ENCODE peak calls at places on chromosomes 7 and 10, in ten cellular contexts. J is fibroblast of pulmonary artery, V is foreskin fibroblast, P is IMR-90, Y is epithelial cell of esophagus, Q is kidney epithelial cell, R is AG04450, I is HL-60, H is K562, D is bronchial epithelial cell. T is an unnamed sample.

GRCh38 chr10:69766161-69766910 is 35.4 kb upstream of the COL13A1 start:
- DNase-seq in Q (no peak), R (no peak), Y (no peak), I (no peak), J (no peak), P (no peak), V (peak), H (no peak), D (no peak), T (no peak)

GRCh38 chr7:6497637-6497905 is 49.8 kb upstream of the DAGLB start:
- DNase-seq in Q (no peak), V (no peak), J (no peak), H (no peak), P (no peak), D (no peak), Y (no peak), R (no peak), I (no peak), T (no peak)

GRCh38 chr7:116087291-116087690 is 56.7 kb upstream of the TFEC start:
- DNase-seq in Q (no peak), R (no peak), V (no peak), H (no peak), I (no peak), J (no peak), P (no peak), Y (no peak), D (no peak), T (no peak)

GRCh38 chr10:31820096-31820495 is 108.5 kb downstream of the ARHGAP12 start:
- DNase-seq in Q (no peak), R (no peak), H (no peak), V (no peak), I (no peak), P (no peak), J (no peak), D (no peak), Y (no peak), T (no peak)

GRCh38 chr10:86665868-86666267 is 2.4 kb upstream of the LDB3 start:
- DNase-seq in Y (no peak), J (no peak), V (no peak), R (no peak), Q (no peak), P (no peak), D (no peak), I (no peak), H (no peak), T (no peak)

GRCh38 chr10:125231116-125231812 is 70.9 kb upstream of the CTBP2 start:
- DNase-seq in Y (peak), D (peak), P (peak), Q (peak), R (peak), H (no peak), V (peak), I (no peak), J (peak), T (peak)

GRCh38 chr7:123004931-123005330 is 9.4 kb upstream of the TAS2R16 start:
- DNase-seq in Q (peak), V (no peak), R (no peak), D (no peak), Y (peak), P (no peak), I (no peak), J (peak), H (no peak), T (peak)

GRCh38 chr7:114487174-114487573 is 72.6 kb downstream of the FOXP2 start:
- DNase-seq in H (no peak), R (no peak), P (no peak), V (no peak), D (no peak), I (no peak), Y (no peak), J (no peak), Q (no peak), T (no peak)

GRCh38 chr7:106180721-106181120 is 68.6 kb upstream of the SYPL1 start:
- DNase-seq in Y (peak), I (no peak), D (no peak), P (no peak), V (no peak), J (no peak), H (no peak), R (no peak), Q (no peak), T (no peak)

GRCh38 chr10:92011560-92012214 is 88.1 kb downstream of the BTAF1 start:
- DNase-seq in I (no peak), R (no peak), D (peak), Y (peak), Q (peak), H (peak), J (peak), V (peak), P (peak), T (peak)

GRCh38 chr7:1314021-1314907 is 81.6 kb downstream of the UNCX start:
- DNase-seq in I (no peak), R (no peak), D (no peak), H (no peak), V (no peak), Y (no peak), J (no peak), Q (no peak), P (no peak), T (no peak)

GRCh38 chr7:131540491-131541162 is 15.8 kb downstream of the PODXL start:
- DNase-seq in R (no peak), D (no peak), P (no peak), Y (no peak), I (no peak), H (no peak), Q (no peak), V (no peak), J (no peak), T (no peak)

GRCh38 chr7:70738080-70738479 is 393.9 kb upstream of the GALNT17 start:
- DNase-seq in H (no peak), I (no peak), V (no peak), P (peak), R (no peak), D (peak), Y (peak), J (peak), Q (peak), T (peak)

GRCh38 chr7:95302976-95303375 is 21.4 kb downstream of the PON1 start:
- DNase-seq in I (no peak), P (no peak), J (no peak), D (peak), Y (peak), H (no peak), Q (no peak), V (no peak), R (no peak), T (no peak)

GRCh38 chr10:111126981-111127848 is 50.4 kb downstream of the ADRA2A start:
- DNase-seq in H (no peak), R (no peak), P (no peak), Q (no peak), Y (no peak), J (no peak), V (no peak), I (no peak), D (no peak), T (no peak)

GRCh38 chr7:36506820-36507219 is 117.2 kb downstream of the ANLN start:
- DNase-seq in Y (peak), H (no peak), Q (peak), J (peak), P (peak), V (no peak), R (no peak), I (no peak), D (peak), T (no peak)

GRCh38 chr7:2003931-2004812 is 228.6 kb downstream of the MAD1L1 start:
- DNase-seq in H (no peak), D (no peak), J (no peak), V (no peak), P (no peak), I (no peak), Q (no peak), R (no peak), Y (no peak), T (no peak)

GRCh38 chr7:134587736-134588135 is 38.8 kb downstream of the AKR1B15 start:
- DNase-seq in D (peak), J (peak), V (peak), R (no peak), P (no peak), Q (no peak), H (no peak), Y (peak), I (no peak), T (no peak)

GRCh38 chr7:106660862-106661720 is at the start of gene CCDC71L:
- DNase-seq in P (peak), D (peak), J (peak), Y (peak), Q (peak), R (peak), I (peak), V (peak), H (peak), T (peak)

GRCh38 chr10:12876266-12876665 is 125.2 kb downstream of the CCDC3 start:
- DNase-seq in V (no peak), J (no peak), H (no peak), R (no peak), I (no peak), Y (no peak), Q (no peak), P (no peak), D (no peak), T (no peak)

GRCh38 chr7:672891-673290 is 53.6 kb upstream of the DNAAF5 start:
- DNase-seq in Y (no peak), V (no peak), D (no peak), I (no peak), Q (no peak), H (no peak), R (no peak), P (no peak), J (no peak), T (no peak)

GRCh38 chr10:17385066-17385465 is 69.3 kb downstream of the ST8SIA6 start:
- DNase-seq in Y (no peak), R (no peak), H (no peak), V (no peak), I (no peak), P (no peak), J (no peak), Q (no peak), D (no peak), T (no peak)

GRCh38 chr10:83373659-83374058 is 765.6 kb upstream of the GHITM start:
- DNase-seq in J (peak), V (no peak), R (no peak), Y (peak), Q (no peak), P (no peak), D (peak), I (peak), H (no peak), T (peak)

GRCh38 chr10:103845983-103846382 is 9.4 kb downstream of the SH3PXD2A start:
- DNase-seq in Q (no peak), V (no peak), P (no peak), Y (no peak), R (no peak), J (no peak), I (no peak), D (no peak), H (no peak), T (no peak)

GRCh38 chr7:1028775-1029636 is 15.3 kb upstream of the GPR146 start:
- DNase-seq in V (peak), R (peak), Y (peak), D (peak), I (peak), J (peak), H (peak), P (peak), Q (peak), T (peak)

GRCh38 chr7:1553513-1554210 is 2.3 kb downstream of the TMEM184A start:
- DNase-seq in P (no peak), I (no peak), R (no peak), Q (no peak), Y (no peak), H (no peak), D (no peak), V (no peak), J (no peak), T (no peak)

GRCh38 chr10:123666318-123667291 is at the start of gene GPR26:
- DNase-seq in J (no peak), R (no peak), I (no peak), Y (no peak), D (no peak), P (no peak), Q (no peak), V (no peak), H (no peak), T (no peak)

GRCh38 chr7:156038345-156038744 is 226.1 kb upstream of the SHH start:
- DNase-seq in Q (no peak), I (no peak), P (no peak), V (no peak), J (no peak), D (no peak), H (no peak), Y (no peak), R (no peak), T (no peak)
- TF ChIP-seq CTCF in Q (no peak), I (no peak), P (no peak), V (no peak), J (no peak), D (no peak), H (no peak), Y (no peak), R (no peak), T (no peak)

DNA sequence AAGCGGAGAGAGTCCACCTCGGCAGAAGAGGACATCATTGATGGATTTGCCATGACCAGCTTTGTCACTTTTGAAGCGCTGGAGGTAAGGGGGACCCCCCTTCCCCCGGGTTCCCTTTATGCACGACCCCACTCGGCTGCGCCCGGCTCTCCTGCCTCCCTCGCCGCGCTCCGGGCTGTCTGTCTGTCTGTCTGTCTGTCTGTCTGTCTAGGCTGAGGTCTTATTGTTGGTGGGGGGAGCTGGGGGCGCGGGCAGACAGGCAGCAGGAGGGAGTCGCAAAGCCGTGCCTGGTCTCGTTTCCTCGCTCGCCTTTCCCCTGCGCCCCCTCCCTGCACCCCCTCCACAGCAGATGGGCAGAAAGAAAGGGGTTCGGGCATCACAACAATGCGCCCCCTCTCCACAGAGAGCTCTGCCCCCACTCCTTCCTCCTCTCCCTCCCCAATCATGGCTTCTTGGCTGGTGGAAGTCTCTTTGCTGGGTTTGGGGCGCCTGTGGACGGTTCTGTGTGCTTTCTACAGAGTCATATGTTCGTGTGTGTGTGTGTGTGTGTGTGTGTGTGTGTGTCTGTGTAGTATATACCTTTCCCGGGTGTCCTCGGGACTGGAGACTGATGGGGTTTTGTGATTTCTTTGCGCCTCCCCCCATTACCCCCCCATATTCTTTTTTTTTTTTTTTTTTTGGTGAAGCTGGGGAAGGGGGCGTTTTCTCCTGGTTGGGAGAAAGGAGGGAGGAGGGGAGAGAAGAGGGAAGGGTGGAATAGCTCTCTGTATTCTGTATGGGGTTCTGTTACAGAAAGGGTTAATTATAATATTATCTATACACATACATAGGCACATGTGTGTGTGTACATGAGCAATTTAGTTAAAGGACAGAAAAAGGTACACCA is 1.8 kb downstream of the AUTS2 start:
- DNase-seq in R (no peak), H (no peak), P (no peak), V (no peak), D (no peak), Q (no peak), I (no peak), Y (no peak), J (no peak), T (no peak)
- H3K4me3 ChIP-seq in R (peak), H (no peak), P (peak), V (peak), D (no peak), Q (peak), I (no peak), Y (no peak), J (peak), T (peak)

GRCh38 chr7:9082203-9082602 is 648.8 kb downstream of the NXPH1 start:
- DNase-seq in J (no peak), Y (no peak), D (no peak), I (no peak), P (no peak), R (no peak), V (no peak), Q (no peak), H (no peak), T (no peak)

GRCh38 chr7:9083837-9084236 is 650.4 kb downstream of the NXPH1 start:
- DNase-seq in Y (no peak), I (no peak), Q (no peak), D (no peak), J (no peak), H (no peak), P (no peak), R (no peak), V (no peak), T (no peak)
- TF ChIP-seq CTCF in Y (no peak), I (no peak), Q (no peak), D (no peak), J (no peak), H (no peak), P (no peak), R (no peak), V (no peak), T (no peak)

DNA sequence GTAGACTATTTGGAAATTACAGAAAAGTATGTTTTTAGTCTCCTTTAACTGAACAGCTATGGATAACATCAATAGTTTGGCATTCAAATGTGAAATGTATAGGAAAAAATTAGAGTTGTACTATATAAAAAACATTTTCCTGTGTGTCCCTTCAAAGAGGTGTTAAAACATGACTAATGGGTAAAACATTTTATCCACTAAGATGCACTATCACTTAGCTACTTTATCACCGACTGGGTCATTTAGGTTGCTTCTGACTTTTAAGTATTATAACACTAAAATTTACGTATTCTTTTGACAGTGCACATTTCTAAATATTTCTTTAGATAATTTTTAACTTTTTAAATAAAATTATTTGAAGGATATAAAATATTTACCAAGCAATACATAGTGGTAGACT is 77.6 kb downstream of the UBE2H start:
- DNase-seq in V (no peak), Y (no peak), D (peak), Q (no peak), H (no peak), J (no peak), P (no peak), I (no peak), R (no peak), T (no peak)
- H3K4me3 ChIP-seq in V (no peak), Y (no peak), D (no peak), Q (no peak), H (no peak), J (peak), P (no peak), I (no peak), R (no peak), T (no peak)

DNA sequence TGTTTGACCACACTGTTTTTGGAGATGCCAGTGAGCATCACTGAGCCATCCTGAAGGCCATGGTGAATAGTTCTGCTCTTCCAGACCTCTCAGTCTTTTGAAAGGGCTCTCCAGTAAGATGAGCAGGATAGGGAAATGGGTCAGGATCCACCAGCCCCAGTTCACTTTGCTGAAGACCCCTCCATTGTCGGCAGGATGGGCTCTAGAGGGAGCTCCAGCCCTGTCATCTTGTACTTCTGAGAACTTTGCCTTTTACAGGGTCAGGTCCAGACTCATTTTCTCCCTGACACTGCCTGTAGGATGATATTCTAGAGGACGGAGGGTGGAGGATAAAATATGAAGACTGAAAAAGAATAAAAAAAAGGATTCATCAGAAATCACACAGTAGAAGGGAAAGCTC is 13.1 kb downstream of the LHFPL3 start:
- DNase-seq in Q (no peak), J (no peak), D (no peak), I (no peak), Y (no peak), V (no peak), H (peak), P (no peak), R (no peak), T (no peak)
- TF ChIP-seq CTCF in Q (peak), J (no peak), D (no peak), I (no peak), Y (no peak), V (no peak), H (peak), P (no peak), R (no peak), T (peak)

DNA sequence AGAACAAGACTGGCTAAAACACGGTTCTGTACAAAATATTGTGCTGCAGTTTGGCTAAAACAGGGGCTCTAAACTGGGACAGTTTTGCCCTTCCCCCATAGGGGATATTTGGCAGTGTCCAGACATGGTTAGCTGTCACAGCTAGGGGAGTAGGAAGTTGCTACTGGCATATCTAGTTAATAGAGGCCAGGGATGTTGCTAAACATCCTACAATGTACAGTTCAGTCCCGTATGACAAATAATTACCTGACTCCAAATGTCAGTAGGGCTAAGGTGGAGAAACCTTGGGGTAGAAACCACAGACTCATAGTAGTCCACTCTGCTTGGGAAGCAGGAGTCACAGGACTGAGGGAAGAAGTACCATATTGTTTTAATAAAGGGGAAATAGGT is 39.8 kb downstream of the WBP1L start:
- DNase-seq in I (no peak), H (no peak), Y (peak), J (no peak), R (no peak), P (no peak), V (no peak), D (peak), Q (no peak), T (no peak)
- H3K4me3 ChIP-seq in I (no peak), H (no peak), Y (no peak), J (peak), R (no peak), P (no peak), V (no peak), D (no peak), Q (no peak), T (no peak)

GRCh38 chr10:89390875-89391576 is 1.4 kb upstream of the IFIT1 start:
- DNase-seq in H (no peak), V (no peak), Q (no peak), D (no peak), I (no peak), J (no peak), P (peak), R (no peak), Y (no peak), T (no peak)

GRCh38 chr10:89391882-89392756 is at the start of gene IFIT1:
- DNase-seq in J (peak), Q (peak), R (peak), H (peak), Y (peak), I (peak), D (peak), P (peak), V (peak), T (peak)

GRCh38 chr10:89384474-89385324 is 6.8 kb downstream of the IFIT1B start:
- DNase-seq in Y (no peak), H (no peak), D (no peak), V (no peak), P (no peak), Q (no peak), I (no peak), J (peak), R (no peak), T (no peak)

GRCh38 chr10:89392974-89393373 is 551 bp downstream of the IFIT1 start:
- DNase-seq in H (no peak), I (peak), V (peak), Y (peak), D (peak), J (peak), P (peak), Q (peak), R (peak), T (peak)

GRCh38 chr10:89389254-89389653 is 3.2 kb upstream of the IFIT1 start:
- DNase-seq in H (no peak), J (peak), Q (no peak), Y (peak), P (peak), V (no peak), R (no peak), D (peak), I (no peak), T (peak)
- TF ChIP-seq CTCF in H (peak), J (peak), Q (peak), Y (peak), P (peak), V (peak), R (peak), D (peak), I (no peak), T (peak)